ENCODE peak calls at places on chromosomes 13 and 19, in five cellular contexts. One of them, this sample, is unnamed.

GRCh38 chr19:1684573-1684912 is 32.1 kb upstream of the TCF3 start:
- DNase-seq in GM20000: no peak
- DNase-seq in activated naive CD4-positive, alpha-beta T cell treated with anti-CD3 and anti-CD28 coated beads, Interleukin-2, amount 10 ng/mL, durations not matched to agents 7 days and 5 days: no peak
- DNase-seq in AG20443: no peak
- DNase-seq in GOT3: no peak
- DNase-seq in this sample: no peak

GRCh38 chr19:42553292-42554045 is 25.2 kb upstream of the CEACAM1 start:
- DNase-seq in AG20443: peak
- DNase-seq in GM20000: no peak
- DNase-seq in GOT3: no peak
- DNase-seq in activated naive CD4-positive, alpha-beta T cell treated with anti-CD3 and anti-CD28 coated beads, Interleukin-2, amount 10 ng/mL, durations not matched to agents 7 days and 5 days: no peak
- DNase-seq in this sample: peak

GRCh38 chr13:109272595-109273325 is 513.6 kb downstream of the IRS2 start:
- DNase-seq in GOT3: no peak
- DNase-seq in GM20000: no peak
- DNase-seq in activated naive CD4-positive, alpha-beta T cell treated with anti-CD3 and anti-CD28 coated beads, Interleukin-2, amount 10 ng/mL, durations not matched to agents 7 days and 5 days: no peak
- DNase-seq in AG20443: no peak
- DNase-seq in this sample: no peak

GRCh38 chr19:40465025-40465780 is at the start of gene BLVRB:
- DNase-seq in GM20000: no peak
- DNase-seq in activated naive CD4-positive, alpha-beta T cell treated with anti-CD3 and anti-CD28 coated beads, Interleukin-2, amount 10 ng/mL, durations not matched to agents 7 days and 5 days: peak
- DNase-seq in GOT3: no peak
- DNase-seq in AG20443: peak
- DNase-seq in this sample: peak

GRCh38 chr13:36774895-36775294 is 44.1 kb upstream of the RFXAP start:
- DNase-seq in activated naive CD4-positive, alpha-beta T cell treated with anti-CD3 and anti-CD28 coated beads, Interleukin-2, amount 10 ng/mL, durations not matched to agents 7 days and 5 days: no peak
- DNase-seq in AG20443: no peak
- DNase-seq in GM20000: no peak
- DNase-seq in GOT3: no peak
- DNase-seq in this sample: no peak

GRCh38 chr13:19713186-19713965 is 69.4 kb downstream of the PSPC1 start:
- DNase-seq in AG20443: no peak
- DNase-seq in GOT3: no peak
- DNase-seq in activated naive CD4-positive, alpha-beta T cell treated with anti-CD3 and anti-CD28 coated beads, Interleukin-2, amount 10 ng/mL, durations not matched to agents 7 days and 5 days: no peak
- DNase-seq in GM20000: no peak
- DNase-seq in this sample: peak

GRCh38 chr13:93603043-93603442 is 376.4 kb downstream of the GPC6 start:
- DNase-seq in GM20000: no peak
- DNase-seq in AG20443: peak
- DNase-seq in GOT3: peak
- DNase-seq in activated naive CD4-positive, alpha-beta T cell treated with anti-CD3 and anti-CD28 coated beads, Interleukin-2, amount 10 ng/mL, durations not matched to agents 7 days and 5 days: no peak
- DNase-seq in this sample: no peak

GRCh38 chr13:110361365-110361911 is 54.4 kb downstream of the COL4A2 start:
- DNase-seq in AG20443: peak
- DNase-seq in GOT3: no peak
- DNase-seq in GM20000: no peak
- DNase-seq in activated naive CD4-positive, alpha-beta T cell treated with anti-CD3 and anti-CD28 coated beads, Interleukin-2, amount 10 ng/mL, durations not matched to agents 7 days and 5 days: no peak
- DNase-seq in this sample: no peak

GRCh38 chr13:114004416-114005205 is 30.7 kb upstream of the C13orf46 start:
- DNase-seq in activated naive CD4-positive, alpha-beta T cell treated with anti-CD3 and anti-CD28 coated beads, Interleukin-2, amount 10 ng/mL, durations not matched to agents 7 days and 5 days: no peak
- DNase-seq in AG20443: no peak
- DNase-seq in GM20000: no peak
- DNase-seq in GOT3: no peak
- DNase-seq in this sample: no peak

GRCh38 chr19:49441210-49441959 is at the start of gene SLC17A7:
- DNase-seq in GOT3: no peak
- DNase-seq in AG20443: peak
- DNase-seq in GM20000: peak
- DNase-seq in activated naive CD4-positive, alpha-beta T cell treated with anti-CD3 and anti-CD28 coated beads, Interleukin-2, amount 10 ng/mL, durations not matched to agents 7 days and 5 days: peak
- DNase-seq in this sample: no peak

GRCh38 chr13:19818223-19818842 is 35.6 kb upstream of the PSPC1 start:
- DNase-seq in GM20000: no peak
- DNase-seq in activated naive CD4-positive, alpha-beta T cell treated with anti-CD3 and anti-CD28 coated beads, Interleukin-2, amount 10 ng/mL, durations not matched to agents 7 days and 5 days: peak
- DNase-seq in GOT3: no peak
- DNase-seq in AG20443: peak
- DNase-seq in this sample: no peak

GRCh38 chr19:19053508-19054314 is 10.1 kb upstream of the SLC25A42 start:
- DNase-seq in GM20000: peak
- DNase-seq in activated naive CD4-positive, alpha-beta T cell treated with anti-CD3 and anti-CD28 coated beads, Interleukin-2, amount 10 ng/mL, durations not matched to agents 7 days and 5 days: peak
- DNase-seq in AG20443: peak
- DNase-seq in GOT3: no peak
- DNase-seq in this sample: peak

GRCh38 chr13:76884571-76885202 is 1.5 kb downstream of the KCTD12 start:
- DNase-seq in GM20000: no peak
- DNase-seq in GOT3: no peak
- DNase-seq in activated naive CD4-positive, alpha-beta T cell treated with anti-CD3 and anti-CD28 coated beads, Interleukin-2, amount 10 ng/mL, durations not matched to agents 7 days and 5 days: peak
- DNase-seq in AG20443: no peak
- DNase-seq in this sample: peak

GRCh38 chr13:102670130-102670529 is 24.7 kb downstream of the METTL21C start:
- DNase-seq in GOT3: no peak
- DNase-seq in GM20000: no peak
- DNase-seq in activated naive CD4-positive, alpha-beta T cell treated with anti-CD3 and anti-CD28 coated beads, Interleukin-2, amount 10 ng/mL, durations not matched to agents 7 days and 5 days: no peak
- DNase-seq in AG20443: no peak
- DNase-seq in this sample: no peak

GRCh38 chr19:33779849-33780248 is 16.8 kb upstream of the KCTD15 start:
- DNase-seq in GOT3: no peak
- DNase-seq in activated naive CD4-positive, alpha-beta T cell treated with anti-CD3 and anti-CD28 coated beads, Interleukin-2, amount 10 ng/mL, durations not matched to agents 7 days and 5 days: no peak
- DNase-seq in AG20443: no peak
- DNase-seq in GM20000: no peak
- DNase-seq in this sample: no peak

GRCh38 chr13:51797664-51798488 is 6.1 kb downstream of the DHRS12 start:
- DNase-seq in activated naive CD4-positive, alpha-beta T cell treated with anti-CD3 and anti-CD28 coated beads, Interleukin-2, amount 10 ng/mL, durations not matched to agents 7 days and 5 days: peak
- DNase-seq in GM20000: peak
- DNase-seq in AG20443: peak
- DNase-seq in GOT3: no peak
- DNase-seq in this sample: peak

GRCh38 chr13:27851049-27851448 is 58.8 kb downstream of the GSX1 start:
- DNase-seq in GM20000: no peak
- DNase-seq in AG20443: no peak
- DNase-seq in GOT3: no peak
- DNase-seq in activated naive CD4-positive, alpha-beta T cell treated with anti-CD3 and anti-CD28 coated beads, Interleukin-2, amount 10 ng/mL, durations not matched to agents 7 days and 5 days: no peak
- DNase-seq in this sample: no peak

GRCh38 chr19:12626958-12627357 is 16.2 kb downstream of the ZNF791 start:
- DNase-seq in activated naive CD4-positive, alpha-beta T cell treated with anti-CD3 and anti-CD28 coated beads, Interleukin-2, amount 10 ng/mL, durations not matched to agents 7 days and 5 days: no peak
- DNase-seq in AG20443: no peak
- DNase-seq in GM20000: no peak
- DNase-seq in GOT3: no peak
- DNase-seq in this sample: no peak

GRCh38 chr13:113927661-113928581 is 46.0 kb downstream of the C13orf46 start:
- DNase-seq in activated naive CD4-positive, alpha-beta T cell treated with anti-CD3 and anti-CD28 coated beads, Interleukin-2, amount 10 ng/mL, durations not matched to agents 7 days and 5 days: peak
- DNase-seq in AG20443: peak
- DNase-seq in GM20000: no peak
- DNase-seq in GOT3: peak
- DNase-seq in this sample: no peak

GRCh38 chr13:97268772-97269171 is 46.6 kb downstream of the MBNL2 start:
- DNase-seq in GOT3: no peak
- DNase-seq in GM20000: no peak
- DNase-seq in activated naive CD4-positive, alpha-beta T cell treated with anti-CD3 and anti-CD28 coated beads, Interleukin-2, amount 10 ng/mL, durations not matched to agents 7 days and 5 days: no peak
- DNase-seq in AG20443: no peak
- DNase-seq in this sample: no peak

GRCh38 chr19:19866599-19867248 is 1.0 kb downstream of the ZNF253 start:
- DNase-seq in GM20000: peak
- DNase-seq in GOT3: no peak
- DNase-seq in activated naive CD4-positive, alpha-beta T cell treated with anti-CD3 and anti-CD28 coated beads, Interleukin-2, amount 10 ng/mL, durations not matched to agents 7 days and 5 days: peak
- DNase-seq in AG20443: peak
- DNase-seq in this sample: peak

GRCh38 chr13:110306960-110307696 is at the start of the genes COL4A1 and COL4A2:
- DNase-seq in GM20000: no peak
- DNase-seq in activated naive CD4-positive, alpha-beta T cell treated with anti-CD3 and anti-CD28 coated beads, Interleukin-2, amount 10 ng/mL, durations not matched to agents 7 days and 5 days: no peak
- DNase-seq in AG20443: peak
- DNase-seq in GOT3: no peak
- DNase-seq in this sample: no peak

GRCh38 chr19:4043410-4043809 is 23.3 kb downstream of the ZBTB7A start:
- DNase-seq in GM20000: no peak
- DNase-seq in AG20443: no peak
- DNase-seq in GOT3: no peak
- DNase-seq in activated naive CD4-positive, alpha-beta T cell treated with anti-CD3 and anti-CD28 coated beads, Interleukin-2, amount 10 ng/mL, durations not matched to agents 7 days and 5 days: no peak
- DNase-seq in this sample: no peak

GRCh38 chr19:46841458-46842083 is 9.1 kb downstream of the AP2S1 start:
- DNase-seq in activated naive CD4-positive, alpha-beta T cell treated with anti-CD3 and anti-CD28 coated beads, Interleukin-2, amount 10 ng/mL, durations not matched to agents 7 days and 5 days: no peak
- DNase-seq in GOT3: no peak
- DNase-seq in AG20443: no peak
- DNase-seq in GM20000: no peak
- DNase-seq in this sample: no peak

GRCh38 chr13:23715762-23716235 is 145.6 kb downstream of the TNFRSF19 start:
- DNase-seq in AG20443: no peak
- DNase-seq in GOT3: no peak
- DNase-seq in activated naive CD4-positive, alpha-beta T cell treated with anti-CD3 and anti-CD28 coated beads, Interleukin-2, amount 10 ng/mL, durations not matched to agents 7 days and 5 days: no peak
- DNase-seq in GM20000: peak
- DNase-seq in this sample: no peak